ENCODE peak calls at places on chromosomes 3 and 15, in six cellular contexts. U, T, M, P, X and K are unnamed samples.
A peak's percentile ranks its signal among the peaks of the same experiment; 100 is the strongest.

GRCh38 chr3:99396651-99397050 is 241.7 kb upstream of the COL8A1 start:
- DNase-seq in P (no peak), M (no peak), T (no peak), X (peak; percentile 22), U (peak; percentile 51), K (no peak)

GRCh38 chr3:44092497-44092896 is 149.2 kb upstream of the TOPAZ1 start:
- DNase-seq in T (no peak), P (no peak), U (no peak), X (no peak), M (no peak), K (no peak)

GRCh38 chr3:79910337-79910736 is 142.5 kb upstream of the ROBO1 start:
- DNase-seq in M (no peak), P (no peak), T (no peak), U (no peak), X (no peak), K (no peak)

GRCh38 chr15:50883903-50884302 is 24.6 kb upstream of the AP4E1 start:
- DNase-seq in T (peak; percentile 89), X (peak; percentile 78), U (peak; percentile 44), P (no peak), M (no peak), K (peak; percentile 29)

GRCh38 chr3:121598564-121598963 is 5.4 kb downstream of the FBXO40 start:
- DNase-seq in U (no peak), T (no peak), P (no peak), X (no peak), M (no peak), K (no peak)

GRCh38 chr3:16355864-16356263 is 90.9 kb downstream of the OXNAD1 start:
- DNase-seq in X (no peak), T (no peak), P (no peak), M (no peak), U (no peak), K (no peak)

GRCh38 chr3:16448691-16449090 is 64.8 kb downstream of the RFTN1 start:
- DNase-seq in T (peak; percentile 82), P (no peak), X (peak; percentile 93), U (peak; percentile 96), M (peak; percentile 21), K (peak; percentile 53)

GRCh38 chr3:60746690-60747416 is 504.4 kb downstream of the FHIT start:
- DNase-seq in X (peak; percentile 40), T (peak; percentile 9), U (peak; percentile 23), P (no peak), M (no peak), K (no peak)

GRCh38 chr15:63969652-63970421 is 76.4 kb downstream of the DAPK2 start:
- DNase-seq in P (no peak), T (peak; percentile 15), M (no peak), X (no peak), U (no peak), K (no peak)

GRCh38 chr15:64070965-64071851 is 22.4 kb downstream of the CIAO2A start:
- DNase-seq in T (peak; percentile 76), P (no peak), M (no peak), X (peak; percentile 78), U (peak; percentile 87), K (peak; percentile 55)

GRCh38 chr15:69253156-69253555 is 45.6 kb upstream of the PAQR5 start:
- DNase-seq in U (peak; percentile 92), T (peak; percentile 93), M (no peak), P (no peak), X (peak; percentile 97), K (peak; percentile 81)